ENCODE peak calls at places on chromosomes 5 and 9, in eight cellular contexts. R, P, K, Y, Q, D, L and W are unnamed samples.

GRCh38 chr5:82023530-82024095 is 51.8 kb downstream of the ATG10 start:
- DNase-seq in P (no peak), Q (no peak), Y (no peak), L (no peak), K (no peak), R (no peak), D (no peak), W (no peak)

GRCh38 chr5:67290620-67291019 is 94.0 kb upstream of the CD180 start:
- DNase-seq in L (no peak), P (no peak), K (no peak), Y (no peak), D (no peak), Q (no peak), R (no peak), W (no peak)

GRCh38 chr9:6459718-6460117 is 46.7 kb downstream of the UHRF2 start:
- DNase-seq in D (no peak), K (no peak), L (no peak), P (no peak), Y (no peak), Q (no peak), R (no peak), W (no peak)

GRCh38 chr9:2622361-2623045 is 916 bp downstream of the VLDLR start:
- DNase-seq in Y (peak), P (no peak), L (peak), D (peak), Q (peak), K (peak), R (no peak), W (peak)

GRCh38 chr9:38079410-38080105 is 10.5 kb upstream of the SHB start:
- DNase-seq in Q (peak), Y (no peak), K (no peak), D (no peak), L (no peak), R (no peak), P (no peak), W (peak)

GRCh38 chr5:157100140-157100679 is 8.6 kb downstream of the HAVCR2 start:
- DNase-seq in P (no peak), R (no peak), D (peak), Q (no peak), Y (no peak), K (no peak), L (no peak), W (no peak)

GRCh38 chr5:89030781-89031180 is 147.8 kb upstream of the MEF2C start:
- DNase-seq in Y (no peak), L (no peak), P (no peak), R (no peak), Q (no peak), K (no peak), D (no peak), W (no peak)

GRCh38 chr5:169875091-169875727 is 105.1 kb downstream of the INSYN2B start:
- DNase-seq in R (no peak), P (no peak), L (no peak), Y (no peak), D (no peak), K (no peak), Q (no peak), W (no peak)

GRCh38 chr5:72920690-72921089 is 35.2 kb upstream of the FCHO2 start:
- DNase-seq in K (no peak), R (no peak), L (no peak), Y (peak), D (peak), Q (peak), P (no peak), W (no peak)

GRCh38 chr5:155728146-155728856 is 598.7 kb upstream of the SGCD start:
- DNase-seq in R (peak), Q (no peak), P (no peak), L (peak), Y (peak), K (peak), D (no peak), W (peak)

GRCh38 chr5:142888469-142889085 is 118.4 kb downstream of the ARHGAP26 start:
- DNase-seq in K (peak), L (no peak), Q (peak), R (peak), D (peak), Y (no peak), P (no peak), W (no peak)

GRCh38 chr5:2562036-2562435 is 189.4 kb downstream of the IRX2 start:
- DNase-seq in R (no peak), K (no peak), Q (no peak), D (no peak), L (no peak), Y (no peak), P (no peak), W (no peak)

GRCh38 chr9:136553581-136553980 is 7.7 kb upstream of the NOTCH1 start:
- DNase-seq in K (no peak), R (no peak), P (no peak), L (no peak), D (no peak), Y (no peak), Q (no peak), W (no peak)

GRCh38 chr9:111743275-111743674 is 51.5 kb downstream of the SHOC1 start:
- DNase-seq in D (no peak), Q (peak), K (no peak), P (no peak), L (no peak), R (no peak), Y (peak), W (no peak)

GRCh38 chr5:38433160-38433861 is 123.1 kb downstream of the LIFR start:
- DNase-seq in L (no peak), K (no peak), P (no peak), R (no peak), D (no peak), Y (no peak), Q (peak), W (peak)

GRCh38 chr9:78286125-78286524 is 10.8 kb upstream of the PSAT1 start:
- DNase-seq in L (no peak), D (no peak), Y (no peak), Q (no peak), K (no peak), P (no peak), R (no peak), W (no peak)

GRCh38 chr5:141716009-141716408 is 34.0 kb upstream of the ARAP3 start:
- DNase-seq in P (no peak), R (no peak), K (no peak), D (peak), Q (no peak), Y (peak), L (no peak), W (no peak)

GRCh38 chr9:34098307-34098706 is 28.2 kb downstream of the DCAF12 start:
- DNase-seq in K (no peak), Y (no peak), P (no peak), Q (no peak), D (no peak), R (no peak), L (no peak), W (no peak)

GRCh38 chr9:129944501-129945116 is 98.4 kb downstream of the FNBP1 start:
- DNase-seq in R (no peak), D (no peak), P (peak), Y (no peak), K (no peak), Q (no peak), L (no peak), W (no peak)

GRCh38 chr5:83834306-83834705 is 113.7 kb upstream of the HAPLN1 start:
- DNase-seq in L (no peak), Y (no peak), Q (no peak), P (no peak), K (no peak), R (no peak), D (no peak), W (no peak)

GRCh38 chr5:172284275-172284971 is 859 bp upstream of the UBTD2 start:
- DNase-seq in Q (peak), R (no peak), P (no peak), D (peak), K (no peak), Y (no peak), L (no peak), W (peak)

GRCh38 chr5:174573210-174574014 is 151.0 kb upstream of the MSX2 start:
- DNase-seq in Y (no peak), K (no peak), Q (no peak), P (no peak), L (no peak), D (no peak), R (no peak), W (no peak)

GRCh38 chr9:83238871-83239624 is 176.1 kb upstream of the RASEF start:
- DNase-seq in Y (no peak), L (no peak), K (no peak), P (no peak), Q (no peak), D (peak), R (no peak), W (no peak)

GRCh38 chr9:6960777-6961176 is 203.0 kb downstream of the KDM4C start:
- DNase-seq in D (no peak), R (no peak), Q (no peak), P (no peak), Y (no peak), K (no peak), L (no peak), W (no peak)

GRCh38 chr5:141825836-141826560 is 52.2 kb downstream of the PCDH1 start:
- DNase-seq in P (no peak), D (peak), Q (no peak), K (no peak), L (peak), Y (no peak), R (no peak), W (no peak)

GRCh38 chr9:111898331-111899096 is 1.9 kb downstream of the UGCG start:
- DNase-seq in K (no peak), P (no peak), R (no peak), D (no peak), L (no peak), Y (no peak), Q (peak), W (no peak)

GRCh38 chr9:130634801-130635200 is 29.6 kb upstream of the PRDM12 start:
- DNase-seq in Q (no peak), Y (no peak), R (no peak), K (no peak), L (peak), D (no peak), P (no peak), W (no peak)

GRCh38 chr9:95381243-95381642 is 63.7 kb upstream of the FANCC start:
- DNase-seq in P (no peak), Y (peak), K (no peak), R (no peak), L (no peak), Q (no peak), D (no peak), W (no peak)